ENCODE peak calls at places on chromosomes 1 and 21, in eight cellular contexts. L is mammary epithelial cell, R is fibroblast of lung, A is PC-3, J is IMR-90, G is GM23248, E is MM.1S, Q is HCT116. M is an unnamed sample.

GRCh38 chr1:184664042-184664659 is 90.5 kb downstream of the EDEM3 start:
- DNase-seq in L (peak), J (peak), E (peak), A (peak), Q (peak), R (peak), G (peak), M (peak)

GRCh38 chr1:222818171-222818570 is 3.3 kb downstream of the DISP1 start:
- DNase-seq in G (no peak), Q (no peak), R (no peak), J (no peak), L (peak), A (peak), E (no peak), M (no peak)

GRCh38 chr1:26593385-26593784 is 63.8 kb downstream of the RPS6KA1 start:
- DNase-seq in R (no peak), L (no peak), Q (no peak), G (no peak), E (no peak), J (no peak), A (no peak), M (no peak)

GRCh38 chr21:16841917-16842316 is 670.9 kb upstream of the CXADR start:
- DNase-seq in E (no peak), L (no peak), J (no peak), A (no peak), Q (no peak), R (no peak), G (no peak), M (no peak)

GRCh38 chr1:161131721-161132409 is 602 bp downstream of the DEDD start:
- DNase-seq in A (no peak), J (peak), E (no peak), L (peak), R (peak), Q (no peak), G (peak), M (no peak)

GRCh38 chr1:1788136-1788535 is 9.9 kb upstream of the NADK start:
- DNase-seq in A (no peak), Q (no peak), R (no peak), L (no peak), E (no peak), G (no peak), J (no peak), M (peak)

GRCh38 chr1:71526824-71527223 is 446.0 kb upstream of the ZRANB2 start:
- DNase-seq in E (no peak), A (peak), J (no peak), R (no peak), Q (no peak), L (no peak), G (no peak), M (no peak)

GRCh38 chr1:41518471-41518870 is 34.0 kb upstream of the EDN2 start:
- DNase-seq in A (no peak), E (no peak), R (no peak), L (no peak), Q (no peak), G (no peak), J (no peak), M (no peak)

GRCh38 chr1:8384088-8384487 is 66.2 kb downstream of the SLC45A1 start:
- DNase-seq in A (no peak), Q (no peak), E (no peak), R (no peak), L (no peak), G (peak), J (peak), M (no peak)

GRCh38 chr1:6859415-6860343 is 74.4 kb downstream of the CAMTA1 start:
- DNase-seq in J (peak), L (peak), A (peak), G (peak), E (no peak), R (peak), Q (peak), M (no peak)

GRCh38 chr1:2946291-2946690 is 75.0 kb upstream of the ACTRT2 start:
- DNase-seq in E (no peak), R (no peak), Q (no peak), L (no peak), J (no peak), A (no peak), G (no peak), M (no peak)

GRCh38 chr1:7117599-7118281 is 332.5 kb downstream of the CAMTA1 start:
- DNase-seq in G (peak), R (peak), L (peak), J (peak), Q (peak), E (no peak), A (no peak), M (peak)

GRCh38 chr1:65075123-65075976 is 72.7 kb upstream of the AK4 start:
- DNase-seq in A (peak), E (peak), J (peak), G (peak), R (peak), L (peak), Q (peak), M (no peak)

GRCh38 chr1:94622757-94623156 is 81.2 kb upstream of the F3 start:
- DNase-seq in E (no peak), A (peak), J (peak), R (peak), Q (peak), L (peak), G (peak), M (peak)

GRCh38 chr1:151056574-151056973 is 2.8 kb downstream of the CDC42SE1 start:
- DNase-seq in J (no peak), R (no peak), G (no peak), L (no peak), E (no peak), Q (no peak), A (no peak), M (no peak)

GRCh38 chr21:27586326-27586725 is 619.4 kb upstream of the ADAMTS5 start:
- DNase-seq in G (peak), Q (no peak), E (no peak), A (no peak), R (peak), J (no peak), L (no peak), M (no peak)

GRCh38 chr1:202018476-202019234 is 8.3 kb downstream of the ELF3 start:
- DNase-seq in G (no peak), A (peak), J (no peak), E (no peak), Q (peak), R (no peak), L (peak), M (peak)

GRCh38 chr1:200153277-200154055 is 126.0 kb downstream of the NR5A2 start:
- DNase-seq in J (no peak), A (no peak), Q (no peak), G (no peak), R (no peak), L (no peak), E (peak), M (no peak)

GRCh38 chr1:91635763-91636162 is 135.1 kb downstream of the CDC7 start:
- DNase-seq in R (no peak), Q (no peak), L (peak), E (no peak), J (no peak), A (no peak), G (peak), M (no peak)

GRCh38 chr1:41093826-41094225 is 72.3 kb upstream of the SLFNL1 start:
- DNase-seq in L (no peak), J (peak), Q (no peak), G (peak), E (no peak), R (no peak), A (no peak), M (no peak)

GRCh38 chr1:197683895-197684553 is 91.3 kb downstream of the DENND1B start:
- DNase-seq in A (no peak), G (no peak), J (no peak), Q (no peak), R (no peak), L (peak), E (no peak), M (no peak)

GRCh38 chr1:178723541-178723940 is 1.5 kb upstream of the RALGPS2 start:
- DNase-seq in G (no peak), A (no peak), E (no peak), J (no peak), R (peak), Q (no peak), L (peak), M (no peak)

GRCh38 chr1:5811419-5811818 is 180.8 kb downstream of the NPHP4 start:
- DNase-seq in E (no peak), A (no peak), Q (no peak), J (no peak), R (no peak), L (no peak), G (no peak), M (no peak)

GRCh38 chr1:86758570-86758969 is 54.2 kb downstream of the SH3GLB1 start:
- DNase-seq in Q (no peak), E (no peak), J (no peak), A (peak), L (no peak), R (no peak), G (no peak), M (no peak)

GRCh38 chr21:43611598-43612369 is 47.5 kb downstream of the HSF2BP start:
- DNase-seq in G (peak), R (peak), A (peak), Q (peak), J (peak), L (peak), E (peak), M (peak)

GRCh38 chr1:25744636-25745425 is 55.2 kb upstream of the SELENON start:
- DNase-seq in Q (no peak), G (no peak), E (no peak), L (no peak), J (no peak), A (no peak), R (no peak), M (peak)

GRCh38 chr1:70091811-70092210 is 113.6 kb downstream of the LRRC40 start:
- DNase-seq in Q (no peak), E (no peak), L (no peak), G (no peak), A (no peak), J (no peak), R (no peak), M (no peak)

GRCh38 chr21:31220567-31220966 is 123.5 kb downstream of the TIAM1 start:
- DNase-seq in A (peak), L (peak), G (peak), J (peak), Q (no peak), R (peak), E (no peak), M (no peak)

GRCh38 chr1:3564921-3565831 is 46.1 kb downstream of the MEGF6 start:
- DNase-seq in R (peak), E (peak), Q (no peak), A (peak), L (no peak), J (peak), G (peak), M (no peak)

GRCh38 chr1:104780470-104781078 is 1030.9 kb downstream of the AMY1C start:
- DNase-seq in G (peak), L (peak), Q (no peak), J (peak), E (peak), R (peak), A (peak), M (no peak)

GRCh38 chr1:208141793-208142192 is 102.4 kb downstream of the PLXNA2 start:
- DNase-seq in R (no peak), A (no peak), Q (no peak), L (no peak), J (no peak), E (no peak), G (no peak), M (peak)

GRCh38 chr1:91501527-91501859 is 842 bp downstream of the CDC7 start:
- DNase-seq in J (peak), L (no peak), A (no peak), G (peak), Q (no peak), E (peak), R (no peak), M (no peak)

GRCh38 chr1:111332190-111332589 is 41.5 kb downstream of the CHIA start:
- DNase-seq in A (no peak), G (no peak), E (no peak), L (no peak), J (no peak), R (no peak), Q (no peak), M (no peak)

GRCh38 chr1:29514361-29515187 is 278.3 kb downstream of the PTPRU start:
- DNase-seq in L (no peak), E (no peak), G (no peak), Q (no peak), A (no peak), J (no peak), R (no peak), M (no peak)

GRCh38 chr1:214637722-214638473 is 34.9 kb downstream of the CENPF start:
- DNase-seq in R (peak), Q (peak), E (peak), L (peak), G (peak), A (peak), J (peak), M (no peak)

GRCh38 chr1:168319691-168320090 is 39.0 kb downstream of the TBX19 start:
- DNase-seq in E (no peak), L (no peak), R (no peak), J (no peak), G (no peak), Q (no peak), A (no peak), M (peak)

GRCh38 chr1:212549503-212550017 is 59.0 kb upstream of the ATF3 start:
- DNase-seq in G (no peak), R (no peak), L (no peak), E (no peak), A (no peak), J (no peak), Q (no peak), M (no peak)

GRCh38 chr21:39087238-39087975 is 95.8 kb downstream of the PSMG1 start:
- DNase-seq in L (no peak), Q (no peak), J (no peak), A (no peak), G (no peak), R (no peak), E (no peak), M (no peak)

GRCh38 chr1:192342842-192343241 is 26.1 kb downstream of the RGS21 start:
- DNase-seq in J (no peak), Q (no peak), A (no peak), G (no peak), E (peak), R (no peak), L (no peak), M (no peak)
- H3K4me3 ChIP-seq in J (no peak), Q (no peak), A (no peak), G (no peak), E (peak), R (no peak), L (no peak), M (no peak)

GRCh38 chr1:233614743-233615521 is 1.0 kb downstream of the KCNK1 start:
- DNase-seq in Q (no peak), R (no peak), J (no peak), E (peak), A (peak), L (peak), G (peak), M (peak)

GRCh38 chr1:233614173-233614742 is 352 bp downstream of the KCNK1 start:
- DNase-seq in Q (peak), A (peak), J (peak), L (peak), R (peak), E (peak), G (peak), M (peak)

GRCh38 chr1:233615571-233615970 is 1.7 kb downstream of the KCNK1 start:
- DNase-seq in R (no peak), L (peak), J (no peak), G (no peak), Q (no peak), A (peak), E (no peak), M (no peak)

GRCh38 chr1:233610628-233611027 is 3.3 kb upstream of the KCNK1 start:
- DNase-seq in A (no peak), Q (no peak), R (no peak), E (no peak), L (no peak), J (no peak), G (no peak), M (no peak)

GRCh38 chr1:233613252-233614172 is at the start of gene KCNK1:
- DNase-seq in E (no peak), J (peak), G (peak), Q (peak), L (peak), A (peak), R (peak), M (peak)
- H3K9ac ChIP-seq in E (peak), J (peak), G (peak), Q (peak), L (peak), A (peak), R (peak), M (peak)

DNA sequence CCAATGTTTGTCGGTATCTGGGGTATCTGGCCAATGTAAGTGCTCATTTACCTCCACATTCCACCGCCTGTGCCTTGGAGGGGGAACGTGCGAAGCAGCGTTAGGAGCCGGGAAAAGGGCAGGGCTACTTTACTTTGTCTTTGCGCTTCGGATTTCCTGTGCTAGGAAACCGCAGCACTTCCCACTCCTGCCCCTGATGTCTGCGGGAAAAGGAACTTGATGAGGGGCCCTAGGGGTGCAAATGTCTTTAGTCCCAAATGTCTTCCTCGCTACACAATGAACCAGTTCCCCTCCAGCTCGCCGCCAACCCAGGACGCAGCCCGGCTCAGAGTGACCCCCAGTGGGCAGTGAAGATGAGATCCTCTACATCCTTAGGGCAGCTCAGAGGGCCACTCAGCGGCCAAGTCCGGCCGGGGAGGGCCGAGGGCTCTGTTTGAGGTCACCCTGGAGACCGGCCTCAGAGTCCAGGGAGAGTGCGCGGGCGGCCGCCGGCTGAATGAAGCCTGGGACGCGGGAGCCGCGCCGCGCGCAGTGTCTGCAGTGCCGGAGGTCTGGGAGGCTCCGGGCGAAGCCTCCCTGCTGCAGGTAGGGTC is at the start of gene DYNLT5:
- DNase-seq in Q (no peak), J (peak), G (peak), A (no peak), R (peak), L (no peak), E (no peak), M (peak)
- H3K4me3 ChIP-seq in Q (no peak), J (peak), G (peak), A (no peak), R (peak), L (no peak), E (peak), M (peak)

GRCh38 chr1:114135806-114136205 is 17.9 kb downstream of the SYT6 start:
- DNase-seq in G (no peak), A (no peak), R (no peak), E (no peak), J (no peak), L (no peak), Q (no peak), M (no peak)
- H3K9ac ChIP-seq in G (no peak), A (no peak), R (no peak), E (no peak), J (no peak), L (no peak), Q (no peak), M (no peak)

GRCh38 chr1:97144527-97144926 is 422.9 kb downstream of the PTBP2 start:
- DNase-seq in A (peak), L (peak), J (peak), G (peak), E (no peak), Q (no peak), R (peak), M (no peak)
- H3K4me3 ChIP-seq in A (no peak), L (no peak), J (no peak), G (no peak), E (no peak), Q (no peak), R (no peak), M (no peak)

DNA sequence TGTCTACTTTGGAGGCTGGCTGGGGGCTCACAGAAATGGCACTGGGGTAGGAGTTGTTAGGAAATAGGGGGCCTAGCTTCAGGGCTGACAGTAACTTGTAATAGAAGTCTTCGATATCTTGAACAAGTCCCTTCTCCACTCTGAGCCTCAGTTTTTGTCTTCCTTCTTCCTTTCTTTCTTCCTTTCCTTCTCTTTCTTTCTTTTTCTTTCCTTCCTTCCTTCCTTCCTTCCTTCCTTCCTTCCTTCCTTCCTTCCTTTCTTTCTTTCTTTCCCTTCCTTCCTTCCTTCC is 12.9 kb downstream of the BTG2 start:
- DNase-seq in G (no peak), Q (no peak), R (no peak), J (no peak), L (no peak), A (no peak), E (no peak), M (no peak)
- H3K9ac ChIP-seq in G (no peak), Q (no peak), R (no peak), J (no peak), L (no peak), A (no peak), E (no peak), M (no peak)

M was measured in kidney.